ENCODE peak calls at places on chromosome 18, in six cellular contexts. G is ELR, H is fibroblast of lung, W is HFF-Myc, Z is Calu3, O is GM06990. I is an unnamed sample.

GRCh38 chr18:58579561-58580047 is 49.3 kb downstream of the ALPK2 start:
- DNase-seq in Z (no peak), O (no peak), W (no peak), H (peak; percentile 53), G (peak; percentile 96), I (peak; percentile 69)

GRCh38 chr18:50268022-50268747 is 1.9 kb upstream of the CFAP53 start:
- DNase-seq in W (no peak), H (peak; percentile 52), Z (peak; percentile 93), G (peak; percentile 56), O (peak; percentile 92), I (no peak)

GRCh38 chr18:51009071-51009470 is 20.9 kb upstream of the SMAD4 start:
- DNase-seq in H (no peak), G (peak; percentile 43), O (no peak), W (no peak), Z (no peak), I (no peak)

GRCh38 chr18:44627245-44627644 is 53.4 kb upstream of the SETBP1 start:
- DNase-seq in W (no peak), Z (no peak), H (no peak), G (peak; percentile 41), O (no peak), I (no peak)

GRCh38 chr18:46096651-46097300 is 1.3 kb downstream of the ATP5F1A start:
- DNase-seq in O (no peak), G (peak; percentile 26), Z (no peak), W (no peak), H (no peak), I (no peak)

GRCh38 chr18:74936343-74936742 is 272.6 kb downstream of the PTGR3 start:
- DNase-seq in O (no peak), W (no peak), G (no peak), Z (no peak), H (no peak), I (no peak)

GRCh38 chr18:76491801-76492668 is 3.0 kb downstream of the ZNF516 start:
- DNase-seq in O (peak; percentile 63), G (peak; percentile 65), W (no peak), Z (peak; percentile 40), H (peak; percentile 49), I (no peak)

GRCh38 chr18:21669736-21670135 is 34.8 kb downstream of the ABHD3 start:
- DNase-seq in O (no peak), Z (peak; percentile 50), G (peak; percentile 48), W (no peak), H (no peak), I (no peak)

GRCh38 chr18:28015671-28016070 is 161.3 kb downstream of the CDH2 start:
- DNase-seq in G (no peak), H (no peak), Z (no peak), W (no peak), O (no peak), I (no peak)

GRCh38 chr18:50183556-50183955 is 11.4 kb downstream of the MYO5B start:
- DNase-seq in Z (peak; percentile 38), H (peak; percentile 5), G (peak; percentile 38), W (peak; percentile 3), O (no peak), I (no peak)

GRCh38 chr18:8773980-8774379 is 68.6 kb downstream of the MTCL1 start:
- DNase-seq in G (no peak), W (no peak), O (no peak), Z (no peak), H (peak; percentile 53), I (no peak)

GRCh38 chr18:44834867-44835469 is 154.3 kb downstream of the SETBP1 start:
- DNase-seq in G (no peak), O (no peak), H (no peak), Z (no peak), W (no peak), I (no peak)

GRCh38 chr18:7727381-7728076 is 160.4 kb downstream of the PTPRM start:
- DNase-seq in O (no peak), W (no peak), H (peak; percentile 30), Z (no peak), G (no peak), I (no peak)

GRCh38 chr18:42792731-42793130 is 322.8 kb downstream of the RIT2 start:
- DNase-seq in H (no peak), W (no peak), G (no peak), O (no peak), Z (no peak), I (no peak)

GRCh38 chr18:76875390-76876330 is 53.3 kb downstream of the ZNF236 start:
- DNase-seq in W (no peak), O (peak; percentile 27), G (peak; percentile 53), H (peak; percentile 52), Z (peak; percentile 52), I (no peak)

GRCh38 chr18:21548647-21549046 is 51.9 kb downstream of the ESCO1 start:
- DNase-seq in G (no peak), W (no peak), Z (no peak), O (no peak), H (no peak), I (no peak)

GRCh38 chr18:42183746-42184145 is 228.7 kb downstream of the PIK3C3 start:
- DNase-seq in H (peak; percentile 61), W (peak; percentile 63), Z (peak; percentile 1), O (no peak), G (peak; percentile 74), I (peak; percentile 40)

GRCh38 chr18:54117853-54118773 is 106.4 kb downstream of the MBD2 start:
- DNase-seq in G (no peak), W (no peak), H (peak; percentile 61), Z (no peak), O (no peak), I (no peak)

GRCh38 chr18:61833978-61834377 is 58.8 kb downstream of the RNF152 start:
- DNase-seq in H (no peak), G (peak; percentile 52), O (no peak), Z (no peak), W (peak; percentile 14), I (no peak)

GRCh38 chr18:79750980-79751571 is 46.7 kb upstream of the KCNG2 start:
- DNase-seq in G (no peak), O (no peak), H (no peak), Z (no peak), W (no peak), I (no peak)

GRCh38 chr18:36546876-36547275 is 249.4 kb downstream of the FHOD3 start:
- DNase-seq in G (no peak), H (no peak), Z (no peak), W (no peak), O (no peak), I (no peak)

GRCh38 chr18:11366410-11366809 is 217.0 kb upstream of the PIEZO2 start:
- DNase-seq in G (no peak), W (peak; percentile 35), Z (no peak), H (peak; percentile 14), O (no peak), I (no peak)

GRCh38 chr18:8701546-8702118 is 3.7 kb upstream of the MTCL1 start:
- DNase-seq in O (no peak), Z (peak; percentile 65), G (peak; percentile 84), W (no peak), H (peak; percentile 83), I (peak; percentile 66)

GRCh38 chr18:3449702-3450357 is at the start of gene TGIF1:
- DNase-seq in H (peak; percentile 85), O (no peak), G (peak; percentile 78), Z (peak; percentile 87), W (no peak), I (no peak)

GRCh38 chr18:57422313-57422872 is 12.8 kb upstream of the ONECUT2 start:
- DNase-seq in G (no peak), Z (no peak), O (no peak), W (no peak), H (no peak), I (no peak)

GRCh38 chr18:12046751-12047335 is 46.8 kb upstream of the ANKRD62 start:
- DNase-seq in W (no peak), G (peak; percentile 14), H (no peak), O (no peak), Z (no peak), I (no peak)

GRCh38 chr18:24497052-24497754 is 36.8 kb downstream of the HRH4 start:
- DNase-seq in G (peak; percentile 8), O (no peak), W (peak; percentile 63), Z (no peak), H (peak; percentile 11), I (no peak)

GRCh38 chr18:23243178-23243577 is 107.9 kb downstream of the CABLES1 start:
- DNase-seq in G (no peak), O (no peak), Z (no peak), H (no peak), W (no peak), I (no peak)

GRCh38 chr18:23958036-23958435 is 56.5 kb upstream of the TTC39C start:
- DNase-seq in G (no peak), H (peak; percentile 37), Z (no peak), W (no peak), O (no peak), I (no peak)

GRCh38 chr18:74793746-74794145 is 196.1 kb downstream of the ZNF407 start:
- DNase-seq in Z (no peak), H (no peak), O (no peak), W (no peak), G (no peak), I (no peak)

GRCh38 chr18:68734311-68734710 is 19.4 kb upstream of the TMX3 start:
- DNase-seq in G (peak; percentile 80), Z (no peak), O (no peak), H (peak; percentile 28), W (no peak), I (peak; percentile 28)

GRCh38 chr18:57542126-57542525 is 44.4 kb downstream of the FECH start:
- DNase-seq in O (no peak), Z (no peak), W (no peak), G (peak; percentile 81), H (no peak), I (peak; percentile 21)

GRCh38 chr18:8357320-8357719 is 251.9 kb upstream of the RAB12 start:
- DNase-seq in O (no peak), H (no peak), Z (no peak), W (no peak), G (no peak), I (no peak)

I was measured in amniotic stem cell.